ENCODE peak calls at places on chromosome 1, in nine cellular contexts. N is GM12865; U is A673; Q is T-helper 1 cell; T is RCC 7860; B is foreskin fibroblast; X is naive thymus-derived CD8-positive, alpha-beta T cell; L is activated CD4-positive, alpha-beta T cell treated with anti-CD3 and anti-CD28 coated beads for 36 hours; D is stimulated activated CD4-positive, alpha-beta T cell treated with anti-CD3 and anti-CD28 coated beads, TNF-alpha, amount 100 ng/mL, for 4 hours. G is an unnamed sample.

GRCh38 chr1:3903141-3904005 is 3.3 kb upstream of the C1orf174 start:
- DNase-seq in U (no peak), X (no peak), T (no peak), D (no peak), N (peak), Q (no peak), L (no peak), B (peak), G (no peak)

GRCh38 chr1:219697667-219698066 is 84.8 kb upstream of the ZC3H11B start:
- DNase-seq in L (no peak), D (no peak), N (no peak), X (no peak), B (no peak), T (no peak), Q (no peak), U (no peak), G (no peak)

GRCh38 chr1:24018611-24019580 is 38.8 kb upstream of the SRSF10 start:
- DNase-seq in U (peak), T (peak), Q (no peak), D (no peak), B (peak), N (no peak), X (no peak), L (no peak), G (no peak)

GRCh38 chr1:205043866-205044265 is 854 bp downstream of the CNTN2 start:
- DNase-seq in L (no peak), T (no peak), D (no peak), U (no peak), X (no peak), B (no peak), N (no peak), Q (no peak), G (no peak)

GRCh38 chr1:34547043-34547674 is 207.7 kb upstream of the GJB5 start:
- DNase-seq in T (no peak), N (no peak), B (no peak), U (peak), Q (no peak), L (no peak), X (no peak), D (no peak), G (no peak)

GRCh38 chr1:243580072-243580471 is 270.0 kb downstream of the AKT3 start:
- DNase-seq in T (no peak), N (no peak), X (no peak), D (no peak), L (no peak), B (peak), U (no peak), Q (no peak), G (no peak)

GRCh38 chr1:95384570-95384969 is 150.6 kb downstream of the RWDD3 start:
- DNase-seq in L (peak), B (peak), N (peak), Q (no peak), T (no peak), X (no peak), U (peak), D (no peak), G (peak)

GRCh38 chr1:82934069-82934468 is 1064.9 kb downstream of the TTLL7 start:
- DNase-seq in L (no peak), D (no peak), U (no peak), B (no peak), N (no peak), X (no peak), Q (no peak), T (no peak), G (peak)

GRCh38 chr1:24181619-24182018 is 5.5 kb downstream of the IFNLR1 start:
- DNase-seq in B (no peak), N (no peak), D (no peak), T (no peak), Q (no peak), U (no peak), X (no peak), L (no peak), G (no peak)